ENCODE peak calls at places on chromosomes 1 and 21, in six cellular contexts. R is K562, V is A549, T is endothelial cell of umbilical vein, H is HepG2, S is GM12878. L is an unnamed sample.

GRCh38 chr1:89632213-89633102 is 462 bp upstream of the LRRC8C start:
- DNase-seq in S (no peak), V (peak), T (peak), R (peak), H (peak), L (peak)

GRCh38 chr1:150557065-150557600 is 7.9 kb downstream of the ADAMTSL4 start:
- DNase-seq in T (no peak), S (no peak), H (no peak), V (no peak), R (no peak), L (no peak)

GRCh38 chr1:85479491-85479890 is 14.5 kb upstream of the DDAH1 start:
- DNase-seq in R (no peak), V (no peak), H (no peak), T (no peak), S (no peak), L (no peak)

GRCh38 chr1:206144605-206145004 is 27.4 kb upstream of the AVPR1B start:
- DNase-seq in T (no peak), V (no peak), R (no peak), S (no peak), H (no peak), L (no peak)

GRCh38 chr21:41948901-41949300 is 4.9 kb downstream of the C2CD2 start:
- DNase-seq in S (no peak), V (no peak), R (no peak), T (no peak), H (no peak), L (no peak)

GRCh38 chr1:8661185-8662110 is 156.0 kb downstream of the RERE start:
- DNase-seq in R (no peak), T (peak), V (peak), H (no peak), S (peak), L (no peak)

GRCh38 chr1:94714152-94714551 is 106.0 kb upstream of the SLC44A3 start:
- DNase-seq in S (no peak), T (no peak), V (no peak), H (no peak), R (no peak), L (no peak)

GRCh38 chr1:174136714-174137113 is 22.6 kb upstream of the RABGAP1L start:
- DNase-seq in H (no peak), R (no peak), V (no peak), S (no peak), T (no peak), L (no peak)

GRCh38 chr21:39562791-39563770 is 49.7 kb upstream of the B3GALT5 start:
- DNase-seq in V (no peak), S (no peak), H (no peak), T (no peak), R (no peak), L (no peak)

GRCh38 chr1:176692431-176692830 is 229.5 kb downstream of the PAPPA2 start:
- DNase-seq in H (no peak), S (no peak), T (no peak), R (no peak), V (no peak), L (no peak)

GRCh38 chr1:200740291-200741212 is 1.9 kb downstream of the CAMSAP2 start:
- DNase-seq in T (peak), R (no peak), V (no peak), S (no peak), H (no peak), L (no peak)

GRCh38 chr1:14804626-14805025 is 206.1 kb downstream of the KAZN start:
- DNase-seq in S (no peak), V (peak), H (no peak), T (no peak), R (peak), L (peak)

GRCh38 chr1:202045699-202046098 is 35.3 kb downstream of the ELF3 start:
- DNase-seq in V (no peak), T (no peak), S (no peak), H (no peak), R (no peak), L (no peak)

GRCh38 chr1:227321035-227321434 is 2.7 kb upstream of the CDC42BPA start:
- DNase-seq in R (no peak), S (no peak), H (no peak), V (no peak), T (no peak), L (peak)

GRCh38 chr1:166167395-166167922 is 658 bp upstream of the FAM78B start:
- DNase-seq in V (no peak), H (no peak), R (no peak), T (peak), S (no peak), L (no peak)

GRCh38 chr1:164479242-164479641 is 79.7 kb upstream of the PBX1 start:
- DNase-seq in T (no peak), V (no peak), R (no peak), S (no peak), H (no peak), L (no peak)

GRCh38 chr1:99004270-99005141 is at the start of gene PLPPR5:
- DNase-seq in R (no peak), T (peak), S (no peak), V (no peak), H (no peak), L (no peak)

GRCh38 chr1:97095764-97096163 is 374.2 kb downstream of the PTBP2 start:
- DNase-seq in H (no peak), T (no peak), R (no peak), V (no peak), S (no peak), L (no peak)

GRCh38 chr1:225642177-225642576 is 10.7 kb downstream of the ENAH start:
- DNase-seq in S (no peak), T (peak), H (peak), R (no peak), V (peak), L (no peak)

GRCh38 chr1:237794071-237794470 is 96.7 kb downstream of the ZP4 start:
- DNase-seq in S (no peak), R (no peak), V (peak), H (no peak), T (no peak), L (no peak)

GRCh38 chr1:211737115-211738035 is 62.0 kb upstream of the NEK2 start:
- DNase-seq in H (no peak), T (no peak), R (no peak), S (no peak), V (no peak), L (no peak)

GRCh38 chr1:2534775-2535387 is 4.8 kb upstream of the HES5 start:
- DNase-seq in S (no peak), T (no peak), R (peak), H (no peak), V (no peak), L (no peak)

GRCh38 chr1:95069711-95070093 is 3.0 kb downstream of the ALG14 start:
- DNase-seq in T (no peak), V (no peak), H (no peak), S (no peak), R (no peak), L (no peak)

GRCh38 chr1:8091691-8092090 is 65.6 kb upstream of the ERRFI1 start:
- DNase-seq in T (no peak), S (no peak), V (no peak), H (no peak), R (no peak), L (no peak)

GRCh38 chr1:25912076-25912831 is 6.0 kb upstream of the STMN1 start:
- DNase-seq in H (no peak), R (no peak), T (peak), V (peak), S (no peak), L (no peak)

GRCh38 chr1:30916296-30916695 is 7.7 kb upstream of the SDC3 start:
- DNase-seq in T (no peak), R (no peak), H (no peak), S (no peak), V (no peak), L (no peak)

GRCh38 chr21:31520506-31521163 is 138.9 kb upstream of the SOD1 start:
- DNase-seq in H (no peak), T (no peak), V (no peak), S (no peak), R (no peak), L (no peak)

GRCh38 chr1:2955652-2956051 is 65.6 kb upstream of the ACTRT2 start:
- DNase-seq in S (no peak), R (no peak), V (no peak), H (no peak), T (no peak), L (no peak)

GRCh38 chr1:230713915-230714764 is at the start of gene AGT:
- DNase-seq in T (no peak), S (no peak), V (no peak), H (peak), R (no peak), L (peak)

GRCh38 chr21:42319368-42319767 is 4.2 kb upstream of the TFF3 start:
- DNase-seq in V (no peak), R (no peak), T (no peak), H (no peak), S (no peak), L (peak)

GRCh38 chr1:156750932-156751723 is at the start of gene HDGF:
- DNase-seq in S (no peak), R (peak), V (peak), T (peak), H (no peak), L (peak)

GRCh38 chr1:207920481-207921050 is 9.6 kb upstream of the CD34 start:
- DNase-seq in S (no peak), H (no peak), V (no peak), T (no peak), R (no peak), L (no peak)

GRCh38 chr1:44412591-44412990 is 7.5 kb downstream of the RNF220 start:
- DNase-seq in T (no peak), S (no peak), H (no peak), V (no peak), R (no peak), L (no peak)
- TF ChIP-seq MYC in T (no peak), S (no peak), H (no peak), V (no peak), R (no peak), L (no peak)

GRCh38 chr1:67811816-67812215 is 21.5 kb downstream of the GNG12 start:
- DNase-seq in T (peak), S (no peak), R (no peak), V (no peak), H (no peak), L (no peak)
- TF ChIP-seq CTCF in T (no peak), S (no peak), R (no peak), V (no peak), H (no peak), L (no peak)

GRCh38 chr1:196049407-196049806 is 558.8 kb downstream of the KCNT2 start:
- DNase-seq in T (no peak), V (no peak), H (no peak), S (no peak), R (no peak), L (no peak)
- TF ChIP-seq POLR2A in T (no peak), V (no peak), H (no peak), S (no peak), R (no peak), L (no peak)

GRCh38 chr1:224274970-224275626 is 54.9 kb downstream of the NVL start:
- DNase-seq in R (no peak), V (no peak), T (no peak), S (no peak), H (no peak), L (no peak)

GRCh38 chr1:224282140-224282539 is 47.8 kb downstream of the NVL start:
- DNase-seq in T (no peak), S (no peak), V (no peak), R (no peak), H (no peak), L (no peak)

GRCh38 chr1:224271106-224271505 is 58.9 kb downstream of the NVL start:
- DNase-seq in V (no peak), S (no peak), R (no peak), T (no peak), H (no peak), L (no peak)

GRCh38 chr1:224273651-224274050 is 56.3 kb downstream of the NVL start:
- DNase-seq in S (no peak), V (peak), H (no peak), T (no peak), R (no peak), L (no peak)

DNA sequence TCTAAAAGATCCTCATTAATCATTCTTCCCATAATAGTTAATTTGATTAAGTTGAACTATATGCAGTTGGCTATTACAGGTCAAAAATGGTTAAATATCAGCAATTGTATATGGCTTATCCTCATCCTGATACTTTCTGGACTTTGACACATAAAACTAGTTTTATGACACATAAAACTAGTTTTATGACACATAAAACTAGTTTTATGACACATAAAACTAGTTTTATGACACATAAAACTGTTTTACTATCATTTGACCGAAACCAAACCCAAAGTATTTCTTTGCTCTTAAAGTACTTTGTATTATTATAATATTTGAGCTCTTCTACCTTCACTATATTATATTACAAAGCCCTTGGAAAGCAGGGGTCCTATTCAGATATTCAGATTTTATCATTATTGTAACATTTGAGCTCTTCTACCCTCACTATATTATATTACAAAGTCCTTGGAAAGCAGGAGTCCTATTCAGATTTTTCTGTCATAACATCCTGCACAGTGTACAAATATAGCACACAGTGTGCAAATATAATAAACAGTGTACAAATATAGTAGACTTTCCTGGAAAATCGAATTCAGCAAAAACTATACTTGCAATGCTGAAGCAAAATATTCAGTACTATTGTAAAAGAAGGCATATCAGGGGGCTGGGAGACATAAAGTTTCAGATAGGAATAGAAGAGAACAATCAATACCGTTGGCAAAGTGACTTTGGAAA is 53.0 kb downstream of the NVL start:
- DNase-seq in R (no peak), V (no peak), H (no peak), S (no peak), T (no peak), L (no peak)
- TF ChIP-seq MYC in R (no peak), V (no peak), H (no peak), S (no peak), T (no peak), L (no peak)

DNA sequence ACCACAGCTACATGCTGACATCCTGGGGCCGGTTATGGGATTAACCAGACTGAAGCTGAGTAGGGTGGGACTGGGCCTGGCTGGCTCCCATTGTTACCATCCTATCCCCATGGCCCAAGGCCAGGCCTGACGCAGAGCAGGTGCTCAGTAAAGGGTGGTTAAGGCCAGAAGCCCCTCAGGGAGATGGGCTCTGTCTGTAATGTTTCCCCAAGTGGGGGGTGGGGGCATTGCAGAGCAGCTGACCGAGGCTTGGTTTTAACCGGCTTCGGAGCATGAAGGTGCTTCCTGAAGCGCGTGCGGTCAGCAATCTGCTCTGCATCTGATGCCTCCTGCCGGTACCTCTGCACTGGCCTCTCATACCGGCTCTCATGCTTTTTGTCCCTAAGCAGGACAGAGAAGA is 83.4 kb upstream of the ACTL8 start:
- DNase-seq in R (peak), H (no peak), V (no peak), T (no peak), S (no peak), L (no peak)
- TF ChIP-seq CTCF in R (no peak), H (no peak), V (no peak), T (no peak), S (no peak), L (no peak)